ENCODE peak calls at places on chromosomes 13 and 19, in seven cellular contexts. One of them, this sample, is unnamed.

GRCh38 chr19:35040826-35041547 is 534 bp upstream of the HPN start:
- DNase-seq in fibroblast of lung: no peak
- DNase-seq in AG09319: no peak
- DNase-seq in GM06990: no peak
- DNase-seq in CD4-positive, alpha-beta T cell: no peak
- DNase-seq in neural progenitor cell: peak
- DNase-seq in GM10248: no peak
- DNase-seq in this sample: no peak

GRCh38 chr19:4444765-4445741 is 12.5 kb downstream of the UBXN6 start:
- DNase-seq in GM06990: no peak
- DNase-seq in GM10248: no peak
- DNase-seq in AG09319: no peak
- DNase-seq in fibroblast of lung: no peak
- DNase-seq in CD4-positive, alpha-beta T cell: no peak
- DNase-seq in neural progenitor cell: no peak
- DNase-seq in this sample: no peak

GRCh38 chr19:55581145-55581827 is 638 bp upstream of the ZNF579 start:
- DNase-seq in neural progenitor cell: peak
- DNase-seq in GM10248: no peak
- DNase-seq in fibroblast of lung: no peak
- DNase-seq in CD4-positive, alpha-beta T cell: no peak
- DNase-seq in GM06990: no peak
- DNase-seq in AG09319: no peak
- DNase-seq in this sample: no peak

GRCh38 chr13:23500858-23501257 is 67.4 kb upstream of the SACS start:
- DNase-seq in CD4-positive, alpha-beta T cell: no peak
- DNase-seq in fibroblast of lung: peak
- DNase-seq in AG09319: peak
- DNase-seq in neural progenitor cell: no peak
- DNase-seq in GM10248: no peak
- DNase-seq in GM06990: no peak
- DNase-seq in this sample: no peak

GRCh38 chr13:40333238-40333637 is 333.2 kb downstream of the FOXO1 start:
- DNase-seq in neural progenitor cell: no peak
- DNase-seq in CD4-positive, alpha-beta T cell: no peak
- DNase-seq in GM10248: no peak
- DNase-seq in AG09319: no peak
- DNase-seq in GM06990: no peak
- DNase-seq in fibroblast of lung: peak
- DNase-seq in this sample: no peak

GRCh38 chr19:18762125-18763023 is 28.7 kb downstream of the COMP start:
- DNase-seq in GM06990: no peak
- DNase-seq in fibroblast of lung: peak
- DNase-seq in GM10248: no peak
- DNase-seq in neural progenitor cell: no peak
- DNase-seq in CD4-positive, alpha-beta T cell: no peak
- DNase-seq in AG09319: no peak
- DNase-seq in this sample: no peak

GRCh38 chr19:50998061-50998460 is 3.3 kb downstream of the KLK8 start:
- DNase-seq in GM10248: no peak
- DNase-seq in AG09319: no peak
- DNase-seq in fibroblast of lung: no peak
- DNase-seq in neural progenitor cell: no peak
- DNase-seq in CD4-positive, alpha-beta T cell: no peak
- DNase-seq in GM06990: no peak
- DNase-seq in this sample: no peak

GRCh38 chr13:109783815-109784589 is 2.4 kb downstream of the IRS2 start:
- DNase-seq in fibroblast of lung: no peak
- DNase-seq in GM10248: no peak
- DNase-seq in neural progenitor cell: no peak
- DNase-seq in AG09319: no peak
- DNase-seq in CD4-positive, alpha-beta T cell: peak
- DNase-seq in GM06990: no peak
- DNase-seq in this sample: no peak

GRCh38 chr19:55265173-55265572 is 6.4 kb upstream of the PPP6R1 start:
- DNase-seq in GM10248: no peak
- DNase-seq in neural progenitor cell: no peak
- DNase-seq in CD4-positive, alpha-beta T cell: no peak
- DNase-seq in GM06990: no peak
- DNase-seq in AG09319: no peak
- DNase-seq in fibroblast of lung: no peak
- DNase-seq in this sample: no peak

GRCh38 chr19:44207126-44207803 is 5.1 kb upstream of the ZNF227 start:
- DNase-seq in CD4-positive, alpha-beta T cell: peak
- DNase-seq in GM06990: peak
- DNase-seq in GM10248: peak
- DNase-seq in fibroblast of lung: peak
- DNase-seq in neural progenitor cell: peak
- DNase-seq in AG09319: peak
- DNase-seq in this sample: peak

DNA sequence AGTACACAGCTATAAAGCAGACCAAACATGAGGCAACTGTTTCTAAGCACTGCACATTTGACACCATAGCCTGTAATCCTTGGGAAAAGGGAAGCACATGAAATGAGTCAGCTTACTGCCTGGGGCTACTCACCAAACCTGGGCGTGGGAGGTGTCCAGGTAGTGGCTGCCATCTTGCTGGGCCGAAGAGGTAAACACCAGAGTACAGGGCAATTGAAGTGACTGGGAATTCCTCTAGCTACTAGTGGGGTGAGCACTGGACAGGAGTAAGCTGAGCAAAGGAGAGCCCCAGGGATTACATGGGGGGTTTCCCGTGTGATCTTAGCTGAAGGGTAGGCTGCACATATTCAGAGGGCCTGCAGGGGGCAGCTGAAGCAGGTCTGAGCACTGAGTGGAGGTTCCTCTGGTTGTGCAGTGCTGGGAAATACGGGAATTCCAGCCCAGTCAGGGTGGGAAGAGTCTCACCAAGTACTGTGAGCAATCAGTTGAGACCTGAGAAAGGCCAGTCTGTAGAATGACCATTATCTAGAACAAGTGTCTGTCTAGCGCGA is 140.5 kb downstream of the SLC7A1 start:
- DNase-seq in GM10248: peak
- DNase-seq in GM06990: no peak
- DNase-seq in CD4-positive, alpha-beta T cell: no peak
- DNase-seq in fibroblast of lung: peak
- DNase-seq in neural progenitor cell: peak
- DNase-seq in AG09319: no peak
- DNase-seq in this sample: peak
- TF ChIP-seq CTCF in GM10248: peak
- TF ChIP-seq CTCF in GM06990: peak
- TF ChIP-seq CTCF in CD4-positive, alpha-beta T cell: peak
- TF ChIP-seq CTCF in fibroblast of lung: no peak
- TF ChIP-seq CTCF in neural progenitor cell: peak
- TF ChIP-seq CTCF in AG09319: peak
- TF ChIP-seq CTCF in this sample: peak

DNA sequence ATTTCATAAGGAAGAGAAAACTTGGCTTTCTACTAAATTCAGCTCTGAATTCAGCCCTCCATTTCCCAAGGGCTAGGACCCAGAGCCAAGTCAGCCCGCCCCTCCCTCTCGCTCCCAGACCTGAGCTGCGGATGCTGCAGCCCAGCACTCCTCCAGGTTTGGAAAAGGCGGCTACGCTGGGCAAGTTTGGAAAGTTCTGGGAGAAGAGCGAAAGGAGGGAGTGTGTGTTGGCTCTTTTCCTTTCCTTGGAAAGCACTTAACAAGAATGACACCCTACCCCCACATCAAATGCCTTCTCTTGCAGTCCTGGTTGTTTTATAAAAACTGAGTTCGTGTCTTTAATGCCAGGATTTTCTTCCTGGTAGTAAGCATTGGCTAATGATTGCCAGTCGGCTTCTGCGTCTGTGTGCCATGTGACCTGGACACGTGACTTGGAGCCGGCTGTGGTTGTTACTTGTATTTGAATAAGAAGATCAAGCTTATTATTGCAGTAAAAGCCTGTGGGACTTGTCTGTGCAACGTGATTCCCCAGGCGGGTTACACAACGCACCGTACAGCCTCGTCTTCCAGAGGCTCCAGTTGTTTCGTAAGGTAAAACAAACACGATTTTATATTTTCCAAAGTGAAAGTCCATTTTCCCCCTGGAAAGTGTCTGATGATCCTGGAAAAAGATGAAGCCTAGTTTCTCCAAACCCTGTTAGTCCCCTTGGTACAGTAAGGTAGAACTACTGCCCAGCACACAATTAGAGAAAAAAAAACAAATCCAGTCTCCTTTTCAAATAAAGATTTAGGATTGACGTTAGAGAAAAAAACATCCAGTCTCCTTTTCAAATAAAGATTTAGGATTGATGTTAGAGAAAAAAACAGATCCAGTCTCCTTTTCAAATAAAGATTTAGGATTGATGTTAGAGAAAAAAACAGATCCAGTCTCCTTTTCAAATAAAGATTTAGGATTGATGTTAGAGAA is 26.8 kb upstream of the UBE2L5 start:
- DNase-seq in CD4-positive, alpha-beta T cell: peak
- DNase-seq in GM10248: peak
- DNase-seq in fibroblast of lung: peak
- DNase-seq in neural progenitor cell: peak
- DNase-seq in GM06990: peak
- DNase-seq in AG09319: peak
- DNase-seq in this sample: peak
- TF ChIP-seq CTCF in CD4-positive, alpha-beta T cell: no peak
- TF ChIP-seq CTCF in GM10248: no peak
- TF ChIP-seq CTCF in fibroblast of lung: no peak
- TF ChIP-seq CTCF in neural progenitor cell: no peak
- TF ChIP-seq CTCF in GM06990: no peak
- TF ChIP-seq CTCF in AG09319: no peak
- TF ChIP-seq CTCF in this sample: no peak

GRCh38 chr19:49086296-49086695 is 1.0 kb downstream of the SNRNP70 start:
- DNase-seq in neural progenitor cell: no peak
- DNase-seq in GM10248: no peak
- DNase-seq in GM06990: no peak
- DNase-seq in CD4-positive, alpha-beta T cell: no peak
- DNase-seq in fibroblast of lung: no peak
- DNase-seq in AG09319: no peak
- DNase-seq in this sample: no peak

GRCh38 chr19:49081273-49081672 is 4.0 kb upstream of the SNRNP70 start:
- DNase-seq in AG09319: no peak
- DNase-seq in CD4-positive, alpha-beta T cell: no peak
- DNase-seq in neural progenitor cell: no peak
- DNase-seq in GM10248: no peak
- DNase-seq in GM06990: no peak
- DNase-seq in fibroblast of lung: no peak
- DNase-seq in this sample: no peak

GRCh38 chr19:49085868-49086232 is 599 bp downstream of the SNRNP70 start:
- DNase-seq in AG09319: no peak
- DNase-seq in CD4-positive, alpha-beta T cell: no peak
- DNase-seq in GM10248: no peak
- DNase-seq in fibroblast of lung: no peak
- DNase-seq in GM06990: no peak
- DNase-seq in neural progenitor cell: no peak
- DNase-seq in this sample: no peak

GRCh38 chr19:49084206-49085019 is 838 bp upstream of the SNRNP70 start:
- DNase-seq in AG09319: no peak
- DNase-seq in fibroblast of lung: no peak
- DNase-seq in GM06990: no peak
- DNase-seq in neural progenitor cell: no peak
- DNase-seq in CD4-positive, alpha-beta T cell: no peak
- DNase-seq in GM10248: no peak
- DNase-seq in this sample: no peak

GRCh38 chr19:49085020-49085867 is at the start of gene SNRNP70:
- DNase-seq in CD4-positive, alpha-beta T cell: peak
- DNase-seq in AG09319: peak
- DNase-seq in GM06990: peak
- DNase-seq in fibroblast of lung: peak
- DNase-seq in neural progenitor cell: peak
- DNase-seq in GM10248: peak
- DNase-seq in this sample: peak
- TF ChIP-seq CTCF in CD4-positive, alpha-beta T cell: no peak
- TF ChIP-seq CTCF in AG09319: no peak
- TF ChIP-seq CTCF in GM06990: no peak
- TF ChIP-seq CTCF in fibroblast of lung: no peak
- TF ChIP-seq CTCF in neural progenitor cell: peak
- TF ChIP-seq CTCF in GM10248: no peak
- TF ChIP-seq CTCF in this sample: no peak

DNA sequence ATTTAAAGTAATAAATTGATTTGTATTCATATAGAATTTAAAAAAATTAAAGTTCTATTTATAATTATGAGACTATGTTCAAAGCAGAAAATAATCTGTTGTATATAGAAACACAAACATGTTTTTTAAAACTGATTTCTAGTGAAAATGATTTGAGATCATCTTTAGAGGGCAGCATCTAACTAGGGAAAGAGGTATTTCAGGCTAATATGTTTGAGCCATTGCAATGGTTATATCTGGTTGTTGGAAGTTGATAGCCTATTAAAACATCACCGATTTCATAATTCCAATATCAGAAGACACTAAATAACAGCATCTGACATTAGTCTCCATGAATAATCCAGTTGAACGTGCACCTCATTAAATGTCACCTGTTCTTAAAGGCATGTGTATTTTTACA is 79.8 kb upstream of the SLITRK6 start:
- DNase-seq in GM10248: no peak
- DNase-seq in CD4-positive, alpha-beta T cell: no peak
- DNase-seq in AG09319: no peak
- DNase-seq in GM06990: no peak
- DNase-seq in neural progenitor cell: no peak
- DNase-seq in fibroblast of lung: no peak
- DNase-seq in this sample: no peak
- TF ChIP-seq CTCF in GM10248: no peak
- TF ChIP-seq CTCF in CD4-positive, alpha-beta T cell: no peak
- TF ChIP-seq CTCF in AG09319: no peak
- TF ChIP-seq CTCF in GM06990: no peak
- TF ChIP-seq CTCF in neural progenitor cell: peak
- TF ChIP-seq CTCF in fibroblast of lung: no peak
- TF ChIP-seq CTCF in this sample: no peak

DNA sequence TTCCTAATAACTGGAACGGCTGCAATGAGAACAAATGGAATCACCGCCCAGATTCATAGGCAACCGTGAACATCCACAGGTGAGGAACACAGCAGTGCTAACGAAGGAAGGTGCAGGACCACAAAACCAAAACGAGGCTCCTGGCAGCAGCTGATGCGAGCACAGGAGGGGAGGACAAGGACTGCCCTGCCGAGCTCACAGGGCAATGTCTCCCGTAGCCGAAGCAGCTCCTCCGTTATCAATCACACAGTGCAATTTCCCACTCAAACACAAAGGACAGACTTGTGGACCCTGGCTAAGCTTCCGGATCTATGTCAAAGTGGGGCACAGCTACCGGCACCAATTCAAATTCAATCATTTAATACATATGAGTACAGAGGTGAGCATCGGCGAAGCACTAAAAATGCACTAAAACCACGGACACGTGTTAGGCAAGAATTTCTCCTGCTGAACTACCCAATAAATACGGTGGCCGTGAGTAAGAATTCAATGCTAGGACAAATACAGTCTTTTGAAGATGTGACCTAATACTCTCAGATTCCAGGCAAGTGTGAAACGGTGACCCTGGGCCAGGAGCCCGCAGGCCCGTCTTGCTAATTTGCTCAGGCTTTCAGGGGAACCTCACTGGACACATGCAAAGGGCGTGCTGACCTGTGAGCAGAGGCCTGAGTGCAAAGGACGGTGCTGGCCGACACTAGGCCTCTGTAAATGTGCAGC is 70.4 kb downstream of the STK24 start:
- DNase-seq in AG09319: no peak
- DNase-seq in GM06990: no peak
- DNase-seq in GM10248: no peak
- DNase-seq in fibroblast of lung: peak
- DNase-seq in neural progenitor cell: no peak
- DNase-seq in CD4-positive, alpha-beta T cell: no peak
- DNase-seq in this sample: no peak
- TF ChIP-seq CTCF in AG09319: no peak
- TF ChIP-seq CTCF in GM06990: no peak
- TF ChIP-seq CTCF in GM10248: no peak
- TF ChIP-seq CTCF in fibroblast of lung: no peak
- TF ChIP-seq CTCF in neural progenitor cell: no peak
- TF ChIP-seq CTCF in CD4-positive, alpha-beta T cell: no peak
- TF ChIP-seq CTCF in this sample: no peak

This sample was measured in GM13976.